ENCODE peak calls at places on chromosomes 5 and 9, in ten cellular contexts. P is HCT116; C is CD8-positive, alpha-beta T cell; M is upper lobe of right lung; G is psoas muscle; K is uterus; W is kidney; V is A549; H is mucosa of descending colon; U is breast epithelium. B is an unnamed sample. For H3K9me3, the result is how much of the 10 kb centered on the place peaks cover.

GRCh38 chr9:19660019-19660418 is 128.8 kb downstream of the SLC24A2 start:
- DNase-seq in P (no peak), C (no peak), M (no peak), G (no peak), K (no peak), W (no peak), V (no peak), H (no peak), U (no peak), B (no peak)

GRCh38 chr9:133113928-133114351 is 7.1 kb downstream of the RALGDS start:
- DNase-seq in P (no peak), C (no peak), M (peak), G (peak), K (no peak), W (peak), V (no peak), H (peak), U (no peak), B (peak)

GRCh38 chr9:134590240-134591081 is 51.1 kb upstream of the COL5A1 start:
- DNase-seq in P (no peak), C (no peak), M (no peak), G (no peak), K (no peak), W (no peak), V (no peak), H (no peak), U (peak), B (no peak)

GRCh38 chr5:95181650-95182049 is 103.2 kb downstream of the MCTP1 start:
- DNase-seq in P (no peak), C (no peak), M (no peak), G (no peak), K (no peak), W (no peak), V (no peak), H (no peak), U (no peak), B (no peak)

GRCh38 chr5:72811849-72812248 is 4.6 kb upstream of the TNPO1 start:
- DNase-seq in P (no peak), C (no peak), M (no peak), G (no peak), K (no peak), W (no peak), V (no peak), H (no peak), U (no peak), B (no peak)

GRCh38 chr5:203246-203645 is 12.0 kb downstream of the LRRC14B start:
- DNase-seq in P (no peak), C (no peak), M (peak), G (no peak), K (no peak), W (peak), V (no peak), H (no peak), U (no peak), B (no peak)

GRCh38 chr9:7615344-7615743 is 184.2 kb downstream of the DMAC1 start:
- DNase-seq in P (no peak), C (no peak), M (no peak), G (no peak), K (no peak), W (no peak), V (no peak), H (no peak), U (no peak), B (no peak)

GRCh38 chr5:130528474-130528873 is 624.2 kb downstream of the CHSY3 start:
- DNase-seq in P (no peak), C (no peak), M (no peak), G (no peak), K (no peak), W (no peak), V (no peak), H (no peak), U (no peak), B (no peak)

GRCh38 chr5:15203376-15203775 is 296.6 kb upstream of the FBXL7 start:
- DNase-seq in P (no peak), C (no peak), M (no peak), G (no peak), K (no peak), W (no peak), V (no peak), H (no peak), U (no peak), B (no peak)

GRCh38 chr9:40925149-40925548 is 203.3 kb downstream of the FOXD4L6 start:
- DNase-seq in P (no peak), C (no peak), M (no peak), G (no peak), K (no peak), W (no peak), V (no peak), H (no peak), U (no peak), B (no peak)

GRCh38 chr9:40927851-40928802 is 200.4 kb downstream of the FOXD4L6 start:
- DNase-seq in P (no peak), C (no peak), M (no peak), G (no peak), K (no peak), W (no peak), V (no peak), H (no peak), U (no peak), B (no peak)

GRCh38 chr9:40927260-40927631 is 201.2 kb downstream of the FOXD4L6 start:
- DNase-seq in P (no peak), C (no peak), M (no peak), G (no peak), K (no peak), W (no peak), V (no peak), H (no peak), U (no peak), B (no peak)

GRCh38 chr9:40926404-40927259 is 201.8 kb downstream of the FOXD4L6 start:
- DNase-seq in P (no peak), C (no peak), M (no peak), G (no peak), K (no peak), W (no peak), V (no peak), H (no peak), U (no peak), B (no peak)

GRCh38 chr9:40928803-40929487 is 199.5 kb downstream of the FOXD4L6 start:
- DNase-seq in P (no peak), C (no peak), M (no peak), G (no peak), K (no peak), W (no peak), V (no peak), H (no peak), U (no peak), B (no peak)
- H3K9me3 ChIP-seq in P (under half), C (half or more), M (half or more), G (half or more), K (under half), W (half or more), V (half or more), H (half or more), U (half or more), B (under half)

GRCh38 chr5:115461506-115462290 is 82.9 kb downstream of the FEM1C start:
- DNase-seq in P (peak), C (no peak), M (no peak), G (no peak), K (no peak), W (no peak), V (peak), H (no peak), U (no peak), B (peak)
- H3K9me3 ChIP-seq in P (under half), C (under half), M (under half), G (under half), K (under half), W (under half), V (under half), H (under half), U (under half), B (under half)

DNA sequence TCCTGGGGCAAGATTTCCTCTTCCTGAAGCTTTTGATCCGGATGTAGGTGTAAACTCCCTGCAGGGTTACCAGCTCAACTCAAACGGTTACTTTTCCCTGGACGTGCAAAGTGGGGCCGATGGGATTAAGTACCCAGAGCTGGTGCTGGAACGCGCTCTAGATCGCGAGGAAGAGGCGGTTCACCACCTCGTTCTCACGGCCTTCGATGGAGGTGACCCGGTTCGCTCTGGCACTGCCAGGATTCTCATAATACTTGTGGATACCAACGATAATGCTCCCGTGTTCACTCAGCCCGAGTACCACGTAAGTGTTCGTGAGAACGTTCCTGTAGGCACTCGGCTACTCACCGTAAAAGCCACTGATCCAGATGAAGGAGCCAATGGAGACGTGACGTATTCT is 820 bp downstream of the PCDHGA4 start:
- DNase-seq in P (no peak), C (no peak), M (no peak), G (no peak), K (no peak), W (no peak), V (no peak), H (no peak), U (no peak), B (no peak)
- H3K9me3 ChIP-seq in P (under half), C (under half), M (under half), G (under half), K (under half), W (half or more), V (half or more), H (under half), U (half or more), B (half or more)

DNA sequence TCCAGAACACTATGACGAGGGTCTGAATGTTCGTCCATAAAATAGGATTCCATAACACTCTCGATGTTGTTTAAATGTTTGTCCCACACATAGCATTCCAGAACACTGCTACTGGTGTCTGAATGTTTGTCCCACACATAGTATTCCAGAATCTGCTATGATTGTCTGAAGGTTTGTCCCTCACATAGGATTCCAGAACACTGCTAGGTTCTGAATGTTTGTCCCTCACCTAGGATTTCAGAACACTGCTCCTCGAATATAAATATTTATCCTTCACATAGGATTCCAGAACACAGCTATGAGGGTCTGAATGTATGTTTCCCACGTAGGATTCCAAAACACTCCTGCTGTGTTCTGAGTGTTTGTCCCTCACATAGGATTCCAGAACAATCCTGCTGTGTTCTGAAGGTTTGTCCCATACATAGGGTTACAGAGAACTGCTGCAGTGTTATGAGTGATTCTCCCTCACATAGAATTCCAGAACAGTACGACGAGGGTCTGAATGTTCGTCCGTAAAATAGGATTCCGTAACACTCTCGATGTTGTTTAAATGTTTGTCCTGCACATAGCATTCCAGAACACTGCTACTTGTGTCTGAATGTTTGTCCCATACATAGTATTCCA is 215.3 kb downstream of the FOXD4L6 start:
- DNase-seq in P (no peak), C (no peak), M (no peak), G (no peak), K (no peak), W (no peak), V (no peak), H (no peak), U (no peak), B (no peak)
- H3K9me3 ChIP-seq in P (under half), C (half or more), M (half or more), G (half or more), K (under half), W (half or more), V (half or more), H (half or more), U (half or more), B (under half)

DNA sequence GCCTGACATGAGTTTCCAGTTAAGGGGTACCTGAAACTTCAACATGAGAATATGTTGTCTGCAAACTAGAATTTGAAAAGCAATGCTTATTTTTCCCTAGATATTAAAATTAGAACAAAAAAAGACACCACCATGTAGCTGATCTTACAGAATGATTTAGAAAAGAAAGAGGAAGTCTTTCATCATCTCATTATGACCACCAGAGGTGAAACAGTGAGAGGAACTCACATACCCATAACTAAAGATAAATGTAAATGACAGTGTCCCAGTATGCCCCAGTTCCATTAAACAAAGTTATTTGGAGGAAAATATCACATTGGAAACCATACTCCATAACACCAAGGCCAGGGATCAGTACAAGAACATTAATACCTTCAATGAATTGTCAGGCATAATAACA is 6.9 kb downstream of the TAF7 start:
- DNase-seq in P (no peak), C (no peak), M (no peak), G (no peak), K (no peak), W (no peak), V (no peak), H (no peak), U (no peak), B (no peak)
- H3K9me3 ChIP-seq in P (under half), C (under half), M (half or more), G (half or more), K (under half), W (half or more), V (half or more), H (half or more), U (half or more), B (under half)

GRCh38 chr5:65943771-65944170 is 17.4 kb downstream of the ERBIN start:
- DNase-seq in P (no peak), C (no peak), M (no peak), G (no peak), K (no peak), W (no peak), V (no peak), H (no peak), U (no peak), B (no peak)
- H3K9me3 ChIP-seq in P (under half), C (under half), M (under half), G (under half), K (under half), W (under half), V (under half), H (under half), U (under half), B (under half)

GRCh38 chr5:178365501-178366440 is 133.2 kb upstream of the PHYKPL start:
- DNase-seq in P (no peak), C (no peak), M (no peak), G (peak), K (no peak), W (peak), V (no peak), H (peak), U (no peak), B (no peak)
- H3K9me3 ChIP-seq in P (under half), C (under half), M (under half), G (under half), K (under half), W (under half), V (under half), H (under half), U (under half), B (under half)

B was measured in SJCRH30.